ENCODE peak calls at places on chromosomes 16 and 17, in five cellular contexts. L is AG09309, F is endodermal cell, H is AG10803, O is heart right ventricle. K is an unnamed sample.

GRCh38 chr16:1101573-1102332 is 5.7 kb upstream of the C1QTNF8 start:
- DNase-seq in F (no peak), O (no peak), L (no peak), H (no peak), K (no peak)

GRCh38 chr16:14289692-14290340 is 218.7 kb downstream of the MRTFB start:
- DNase-seq in F (peak), O (no peak), H (peak), L (no peak), K (no peak)

GRCh38 chr17:20805751-20806150 is 226.2 kb downstream of the CDRT15L2 start:
- DNase-seq in L (no peak), O (no peak), H (no peak), F (no peak), K (no peak)

GRCh38 chr16:27242868-27243590 is 25.5 kb downstream of the NSMCE1 start:
- DNase-seq in L (peak), O (no peak), F (peak), H (peak), K (peak)

GRCh38 chr16:85537795-85538401 is 75.2 kb upstream of the GSE1 start:
- DNase-seq in H (no peak), L (no peak), O (no peak), F (no peak), K (no peak)

GRCh38 chr16:29645699-29646187 is 17.3 kb upstream of the SPN start:
- DNase-seq in L (no peak), H (no peak), O (no peak), F (peak), K (no peak)

GRCh38 chr16:17972460-17972943 is 364.0 kb downstream of the NPIPA8 start:
- DNase-seq in F (no peak), L (no peak), H (peak), O (no peak), K (no peak)

GRCh38 chr17:35540589-35541404 is 3.3 kb upstream of the SLFN12L start:
- DNase-seq in L (peak), H (peak), F (no peak), O (peak), K (peak)

GRCh38 chr17:28807925-28808641 is 34.5 kb downstream of the FAM222B start:
- DNase-seq in L (peak), F (peak), O (no peak), H (peak), K (peak)

GRCh38 chr17:82978354-82978753 is 101.1 kb upstream of the METRNL start:
- DNase-seq in F (no peak), O (no peak), H (no peak), L (no peak), K (no peak)

GRCh38 chr16:72739577-72739976 is 308.4 kb downstream of the ZFHX3 start:
- DNase-seq in H (peak), O (no peak), F (no peak), L (peak), K (peak)

GRCh38 chr17:44084131-44084538 is 13.6 kb downstream of the G6PC3 start:
- DNase-seq in H (no peak), F (peak), L (no peak), O (no peak), K (no peak)
- TF ChIP-seq CTCF in H (peak), F (peak), L (peak), O (peak), K (peak)

GRCh38 chr17:18967806-18968744 is 16.1 kb downstream of the SLC5A10 start:
- DNase-seq in O (no peak), L (no peak), F (peak), H (no peak), K (no peak)

GRCh38 chr17:18974407-18975149 is 22.6 kb downstream of the SLC5A10 start:
- DNase-seq in H (no peak), L (no peak), O (no peak), F (no peak), K (peak)

GRCh38 chr17:18971801-18972200 is 19.8 kb downstream of the SLC5A10 start:
- DNase-seq in H (no peak), O (no peak), L (no peak), F (no peak), K (no peak)

GRCh38 chr17:18968945-18969887 is 17.3 kb downstream of the SLC5A10 start:
- DNase-seq in O (no peak), L (no peak), H (no peak), F (no peak), K (no peak)

GRCh38 chr17:18970582-18971480 is 18.9 kb downstream of the SLC5A10 start:
- DNase-seq in F (no peak), H (no peak), L (no peak), O (no peak), K (no peak)
- TF ChIP-seq CTCF in F (peak), H (no peak), L (peak), O (no peak), K (peak)

GRCh38 chr16:31458073-31458834 is 1.0 kb upstream of the ARMC5 start:
- DNase-seq in F (peak), H (peak), O (peak), L (no peak), K (peak)
- TF ChIP-seq CTCF in F (no peak), H (peak), O (peak), L (peak), K (no peak)

GRCh38 chr16:67942510-67943255 is 1.2 kb downstream of the LCAT start:
- DNase-seq in H (no peak), O (no peak), F (no peak), L (no peak), K (no peak)

GRCh38 chr16:67944690-67945391 is 921 bp upstream of the LCAT start:
- DNase-seq in L (no peak), F (no peak), O (no peak), H (no peak), K (no peak)

GRCh38 chr16:67945392-67945933 is 1.5 kb upstream of the LCAT start:
- DNase-seq in F (no peak), O (no peak), L (no peak), H (no peak), K (no peak)

GRCh38 chr16:67943256-67943618 is 683 bp downstream of the LCAT start:
- DNase-seq in F (no peak), O (no peak), H (no peak), L (no peak), K (no peak)

DNA sequence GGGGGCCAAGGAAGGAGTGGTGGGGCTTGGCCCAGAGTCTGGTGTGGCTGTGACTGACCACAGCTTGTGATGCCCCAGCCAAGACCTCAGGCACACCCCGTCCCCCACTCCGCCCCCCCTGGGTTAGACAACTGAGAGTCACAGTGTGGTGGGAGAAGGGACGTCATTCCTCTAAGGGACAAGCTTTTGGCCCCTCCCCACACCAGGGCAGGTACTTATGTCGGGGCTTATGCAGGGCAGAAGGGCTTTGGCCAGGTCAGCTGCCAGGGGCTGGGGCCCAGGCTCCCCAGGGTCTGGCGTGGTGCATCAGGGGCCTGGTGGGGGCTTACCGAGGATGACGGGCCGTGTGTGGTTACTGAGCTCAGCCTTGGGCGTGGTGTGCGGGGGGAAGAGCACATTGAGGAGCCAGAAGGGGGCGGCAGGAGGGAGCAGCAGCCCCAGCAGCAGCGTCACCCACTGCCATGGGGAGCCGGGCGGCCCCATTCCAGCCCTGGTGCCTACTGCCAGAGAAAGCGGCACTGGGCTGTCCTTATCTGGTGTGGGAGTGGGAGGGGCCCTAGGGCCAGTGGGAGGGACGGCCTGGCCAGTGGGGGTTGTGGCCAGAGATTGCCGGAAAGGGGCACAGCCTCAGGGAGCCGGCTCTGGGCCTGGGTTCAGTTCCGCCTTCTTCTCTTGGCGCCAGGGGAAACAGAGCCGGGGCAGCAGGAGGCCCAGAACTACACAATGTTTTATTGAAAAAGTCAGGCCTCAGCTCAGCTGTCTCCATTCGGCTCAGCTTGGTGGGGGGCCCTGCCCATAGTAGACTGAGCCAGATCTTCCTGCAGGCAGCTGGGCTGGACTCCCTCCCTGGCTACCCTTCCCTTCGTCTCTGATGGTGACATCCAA is at the start of gene LCAT:
- DNase-seq in L (no peak), H (no peak), O (peak), F (no peak), K (no peak)
- TF ChIP-seq CTCF in L (no peak), H (no peak), O (peak), F (peak), K (no peak)

DNA sequence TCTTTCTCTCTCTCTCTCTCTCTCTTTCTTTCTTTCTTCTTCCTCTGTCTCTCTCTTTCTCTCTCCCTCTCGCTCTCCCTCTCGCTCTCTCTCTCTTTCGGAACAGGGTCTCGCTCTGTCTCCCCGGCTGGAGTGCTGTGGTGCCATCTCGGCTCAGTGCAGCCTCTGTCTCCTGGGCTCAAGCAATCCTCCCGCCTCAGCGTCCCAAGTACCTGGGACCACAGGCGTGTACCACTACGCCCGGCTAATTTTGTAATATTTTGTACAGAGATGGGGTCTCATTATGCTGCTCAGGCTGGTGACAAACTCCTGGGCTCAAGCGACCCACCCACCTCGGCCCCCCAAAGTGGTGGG is 12.7 kb upstream of the KLHDC4 start:
- DNase-seq in H (no peak), F (no peak), L (no peak), O (no peak), K (no peak)
- TF ChIP-seq CTCF in H (no peak), F (no peak), L (no peak), O (no peak), K (no peak)

K was measured in HFFc6.